ENCODE peak calls at places on chromosomes 16 and 17, in nine cellular contexts. One of them, this sample, is unnamed.
A peak's percentile ranks its signal among the peaks of the same experiment; 100 is the strongest.

GRCh38 chr16:57167951-57168350 is 17.9 kb downstream of the PSME3IP1 start:
- DNase-seq in fibroblast of pulmonary artery: peak; percentile 90
- DNase-seq in heart left ventricle: no peak
- DNase-seq in fibroblast of lung: peak; percentile 87
- DNase-seq in GM13977: peak; percentile 59
- DNase-seq in CD4-positive, alpha-beta T cell: no peak
- DNase-seq in suprapubic skin: no peak
- DNase-seq in fibroblast of mammary gland: peak; percentile 79
- DNase-seq in GM23338: peak; percentile 63
- DNase-seq in this sample: peak; percentile 77

GRCh38 chr17:40456396-40456951 is 13.2 kb downstream of the IGFBP4 start:
- DNase-seq in fibroblast of mammary gland: peak; percentile 55
- DNase-seq in fibroblast of lung: peak; percentile 50
- DNase-seq in fibroblast of pulmonary artery: no peak
- DNase-seq in suprapubic skin: no peak
- DNase-seq in CD4-positive, alpha-beta T cell: no peak
- DNase-seq in GM13977: no peak
- DNase-seq in GM23338: no peak
- DNase-seq in heart left ventricle: peak; percentile 69
- DNase-seq in this sample: no peak

GRCh38 chr17:6893382-6894205 is 62.1 kb upstream of the TEKT1 start:
- DNase-seq in heart left ventricle: peak; percentile 52
- DNase-seq in suprapubic skin: no peak
- DNase-seq in fibroblast of mammary gland: no peak
- DNase-seq in fibroblast of pulmonary artery: no peak
- DNase-seq in GM23338: peak; percentile 55
- DNase-seq in GM13977: no peak
- DNase-seq in CD4-positive, alpha-beta T cell: no peak
- DNase-seq in fibroblast of lung: no peak
- DNase-seq in this sample: no peak

GRCh38 chr16:88489163-88489721 is 36.2 kb downstream of the ZFPM1 start:
- DNase-seq in GM13977: no peak
- DNase-seq in suprapubic skin: no peak
- DNase-seq in CD4-positive, alpha-beta T cell: no peak
- DNase-seq in heart left ventricle: no peak
- DNase-seq in fibroblast of lung: no peak
- DNase-seq in fibroblast of pulmonary artery: no peak
- DNase-seq in fibroblast of mammary gland: no peak
- DNase-seq in GM23338: no peak
- DNase-seq in this sample: no peak

GRCh38 chr16:20850981-20851380 is 44.7 kb downstream of the REXO5 start:
- DNase-seq in fibroblast of lung: no peak
- DNase-seq in GM13977: no peak
- DNase-seq in heart left ventricle: no peak
- DNase-seq in CD4-positive, alpha-beta T cell: no peak
- DNase-seq in suprapubic skin: no peak
- DNase-seq in GM23338: no peak
- DNase-seq in fibroblast of mammary gland: peak; percentile 33
- DNase-seq in fibroblast of pulmonary artery: peak; percentile 32
- DNase-seq in this sample: no peak

GRCh38 chr16:48165961-48166578 is 10.3 kb upstream of the ABCC12 start:
- DNase-seq in suprapubic skin: no peak
- DNase-seq in heart left ventricle: no peak
- DNase-seq in CD4-positive, alpha-beta T cell: no peak
- DNase-seq in fibroblast of pulmonary artery: no peak
- DNase-seq in fibroblast of lung: peak; percentile 13
- DNase-seq in GM23338: no peak
- DNase-seq in GM13977: no peak
- DNase-seq in fibroblast of mammary gland: no peak
- DNase-seq in this sample: peak; percentile 34

GRCh38 chr17:22301353-22301745 is 609.0 kb downstream of the KCNJ18 start:
- DNase-seq in heart left ventricle: no peak
- DNase-seq in fibroblast of lung: no peak
- DNase-seq in CD4-positive, alpha-beta T cell: no peak
- DNase-seq in GM23338: no peak
- DNase-seq in suprapubic skin: no peak
- DNase-seq in fibroblast of pulmonary artery: no peak
- DNase-seq in fibroblast of mammary gland: no peak
- DNase-seq in GM13977: no peak
- DNase-seq in this sample: no peak

GRCh38 chr16:58492735-58493134 is 7.2 kb upstream of the NDRG4 start:
- DNase-seq in GM23338: peak; percentile 60
- DNase-seq in suprapubic skin: no peak
- DNase-seq in fibroblast of lung: no peak
- DNase-seq in fibroblast of pulmonary artery: no peak
- DNase-seq in fibroblast of mammary gland: no peak
- DNase-seq in CD4-positive, alpha-beta T cell: no peak
- DNase-seq in GM13977: no peak
- DNase-seq in heart left ventricle: no peak
- DNase-seq in this sample: no peak

GRCh38 chr16:15031596-15031995 is 24.3 kb downstream of the NTAN1 start:
- DNase-seq in suprapubic skin: peak; percentile 25
- DNase-seq in GM23338: no peak
- DNase-seq in fibroblast of lung: no peak
- DNase-seq in heart left ventricle: no peak
- DNase-seq in fibroblast of pulmonary artery: no peak
- DNase-seq in CD4-positive, alpha-beta T cell: no peak
- DNase-seq in fibroblast of mammary gland: no peak
- DNase-seq in GM13977: no peak
- DNase-seq in this sample: no peak

GRCh38 chr17:44375196-44376017 is 11.8 kb upstream of the FAM171A2 start:
- DNase-seq in CD4-positive, alpha-beta T cell: no peak
- DNase-seq in fibroblast of lung: no peak
- DNase-seq in fibroblast of mammary gland: no peak
- DNase-seq in suprapubic skin: no peak
- DNase-seq in heart left ventricle: no peak
- DNase-seq in GM23338: peak; percentile 60
- DNase-seq in fibroblast of pulmonary artery: no peak
- DNase-seq in GM13977: peak; percentile 40
- DNase-seq in this sample: no peak

GRCh38 chr16:80804061-80804450 is 342 bp downstream of the CDYL2 start:
- DNase-seq in fibroblast of mammary gland: peak; percentile 31
- DNase-seq in heart left ventricle: peak; percentile 74
- DNase-seq in fibroblast of lung: peak; percentile 67
- DNase-seq in fibroblast of pulmonary artery: peak; percentile 77
- DNase-seq in GM23338: peak; percentile 50
- DNase-seq in suprapubic skin: no peak
- DNase-seq in GM13977: no peak
- DNase-seq in CD4-positive, alpha-beta T cell: peak; percentile 36
- DNase-seq in this sample: no peak

GRCh38 chr17:82114872-82115271 is 16.8 kb upstream of the FASN start:
- DNase-seq in fibroblast of pulmonary artery: no peak
- DNase-seq in suprapubic skin: no peak
- DNase-seq in GM23338: no peak
- DNase-seq in CD4-positive, alpha-beta T cell: no peak
- DNase-seq in fibroblast of lung: no peak
- DNase-seq in GM13977: no peak
- DNase-seq in heart left ventricle: no peak
- DNase-seq in fibroblast of mammary gland: no peak
- DNase-seq in this sample: no peak

GRCh38 chr17:57927048-57927723 is 28.0 kb downstream of the CUEDC1 start:
- DNase-seq in fibroblast of mammary gland: peak; percentile 78
- DNase-seq in suprapubic skin: no peak
- DNase-seq in CD4-positive, alpha-beta T cell: no peak
- DNase-seq in GM23338: peak; percentile 60
- DNase-seq in fibroblast of lung: peak; percentile 88
- DNase-seq in GM13977: no peak
- DNase-seq in heart left ventricle: no peak
- DNase-seq in fibroblast of pulmonary artery: peak; percentile 65
- DNase-seq in this sample: no peak

GRCh38 chr17:13509561-13509960 is 92.2 kb downstream of the HS3ST3A1 start:
- DNase-seq in suprapubic skin: no peak
- DNase-seq in fibroblast of lung: peak; percentile 65
- DNase-seq in GM13977: no peak
- DNase-seq in GM23338: no peak
- DNase-seq in fibroblast of pulmonary artery: peak; percentile 58
- DNase-seq in fibroblast of mammary gland: no peak
- DNase-seq in CD4-positive, alpha-beta T cell: no peak
- DNase-seq in heart left ventricle: no peak
- DNase-seq in this sample: no peak

GRCh38 chr16:73232555-73233422 is 184.9 kb upstream of the ZFHX3 start:
- DNase-seq in fibroblast of pulmonary artery: peak; percentile 99
- DNase-seq in suprapubic skin: no peak
- DNase-seq in GM13977: no peak
- DNase-seq in GM23338: no peak
- DNase-seq in heart left ventricle: no peak
- DNase-seq in fibroblast of mammary gland: peak; percentile 94
- DNase-seq in CD4-positive, alpha-beta T cell: no peak
- DNase-seq in fibroblast of lung: peak; percentile 95
- DNase-seq in this sample: no peak

GRCh38 chr16:69397821-69398521 is 12.2 kb upstream of the TERF2 start:
- DNase-seq in fibroblast of lung: peak; percentile 82
- DNase-seq in suprapubic skin: no peak
- DNase-seq in GM23338: peak; percentile 83
- DNase-seq in fibroblast of mammary gland: peak; percentile 86
- DNase-seq in GM13977: no peak
- DNase-seq in heart left ventricle: no peak
- DNase-seq in CD4-positive, alpha-beta T cell: no peak
- DNase-seq in fibroblast of pulmonary artery: peak; percentile 86
- DNase-seq in this sample: peak; percentile 77

GRCh38 chr16:47916266-47916665 is 239.5 kb downstream of the ABCC12 start:
- DNase-seq in CD4-positive, alpha-beta T cell: no peak
- DNase-seq in GM13977: no peak
- DNase-seq in suprapubic skin: no peak
- DNase-seq in fibroblast of pulmonary artery: peak; percentile 9
- DNase-seq in heart left ventricle: no peak
- DNase-seq in fibroblast of mammary gland: no peak
- DNase-seq in GM23338: no peak
- DNase-seq in fibroblast of lung: peak; percentile 33
- DNase-seq in this sample: no peak

GRCh38 chr17:39791296-39791992 is 53.7 kb downstream of the GRB7 start:
- DNase-seq in fibroblast of pulmonary artery: no peak
- DNase-seq in GM13977: no peak
- DNase-seq in CD4-positive, alpha-beta T cell: peak; percentile 27
- DNase-seq in heart left ventricle: no peak
- DNase-seq in fibroblast of mammary gland: no peak
- DNase-seq in fibroblast of lung: no peak
- DNase-seq in GM23338: peak; percentile 26
- DNase-seq in suprapubic skin: no peak
- DNase-seq in this sample: no peak

GRCh38 chr17:36932383-36933173 is 4.7 kb upstream of the LHX1 start:
- DNase-seq in fibroblast of lung: no peak
- DNase-seq in fibroblast of mammary gland: no peak
- DNase-seq in suprapubic skin: no peak
- DNase-seq in fibroblast of pulmonary artery: no peak
- DNase-seq in CD4-positive, alpha-beta T cell: no peak
- DNase-seq in heart left ventricle: no peak
- DNase-seq in GM13977: peak; percentile 47
- DNase-seq in GM23338: no peak
- DNase-seq in this sample: no peak

GRCh38 chr16:35525979-35526590 is 2066.7 kb downstream of the TP53TG3F start:
- DNase-seq in GM23338: no peak
- DNase-seq in GM13977: no peak
- DNase-seq in suprapubic skin: no peak
- DNase-seq in fibroblast of lung: no peak
- DNase-seq in fibroblast of pulmonary artery: no peak
- DNase-seq in CD4-positive, alpha-beta T cell: no peak
- DNase-seq in heart left ventricle: no peak
- DNase-seq in fibroblast of mammary gland: no peak
- DNase-seq in this sample: no peak

GRCh38 chr17:46266656-46267544 is 28.0 kb upstream of the LRRC37A start:
- DNase-seq in CD4-positive, alpha-beta T cell: peak; percentile 74
- DNase-seq in fibroblast of lung: peak; percentile 87
- DNase-seq in suprapubic skin: peak; percentile 88
- DNase-seq in fibroblast of mammary gland: peak; percentile 74
- DNase-seq in heart left ventricle: peak; percentile 94
- DNase-seq in fibroblast of pulmonary artery: peak; percentile 85
- DNase-seq in GM13977: peak; percentile 97
- DNase-seq in GM23338: peak; percentile 95
- DNase-seq in this sample: peak; percentile 67
- TF ChIP-seq CTCF in CD4-positive, alpha-beta T cell: no peak
- TF ChIP-seq CTCF in fibroblast of lung: no peak
- TF ChIP-seq CTCF in suprapubic skin: no peak
- TF ChIP-seq CTCF in fibroblast of mammary gland: no peak
- TF ChIP-seq CTCF in heart left ventricle: peak; percentile 9
- TF ChIP-seq CTCF in fibroblast of pulmonary artery: no peak
- TF ChIP-seq CTCF in GM13977: no peak
- TF ChIP-seq CTCF in GM23338: no peak
- TF ChIP-seq CTCF in this sample: no peak

DNA sequence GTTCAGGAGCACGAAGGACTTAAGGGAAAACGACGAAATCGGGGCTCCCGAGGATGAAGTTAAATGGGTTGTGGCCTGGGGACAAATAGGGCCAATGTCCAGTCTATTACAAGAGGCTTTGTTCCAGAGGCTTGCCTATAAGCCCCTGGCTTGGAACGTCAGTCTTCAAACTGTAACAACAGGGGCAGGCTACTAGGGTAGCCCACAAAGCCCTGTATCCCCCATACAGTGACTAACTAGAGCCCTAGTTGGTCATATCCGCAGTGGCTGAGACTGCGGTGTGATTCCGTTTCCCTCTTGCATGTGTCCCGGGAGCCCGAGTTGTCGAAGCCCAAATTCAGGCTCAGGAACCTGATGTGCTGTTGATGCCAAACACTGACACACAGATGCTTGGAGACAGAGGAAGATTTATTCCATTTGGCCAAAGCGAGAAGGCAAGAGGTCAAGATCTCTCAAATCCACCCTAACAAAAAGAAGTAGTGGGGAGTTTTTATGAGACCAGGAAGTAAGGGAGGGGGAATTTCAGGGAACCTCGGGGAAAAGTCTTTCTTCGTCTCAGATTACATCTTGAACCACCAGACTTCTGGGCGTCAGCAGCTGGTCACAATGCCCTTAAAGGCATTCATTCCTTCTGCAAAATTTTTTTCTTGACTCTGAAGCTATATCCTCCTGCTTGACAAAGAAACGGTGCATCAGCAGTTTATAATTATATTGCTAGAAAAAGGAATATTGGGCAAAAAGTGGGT is 760 bp downstream of the SLFN5 start:
- DNase-seq in CD4-positive, alpha-beta T cell: peak; percentile 27
- DNase-seq in heart left ventricle: peak; percentile 64
- DNase-seq in fibroblast of pulmonary artery: peak; percentile 65
- DNase-seq in fibroblast of mammary gland: peak; percentile 84
- DNase-seq in GM13977: peak; percentile 41
- DNase-seq in GM23338: peak; percentile 54
- DNase-seq in suprapubic skin: peak; percentile 80
- DNase-seq in fibroblast of lung: peak; percentile 80
- DNase-seq in this sample: peak; percentile 70
- TF ChIP-seq CTCF in CD4-positive, alpha-beta T cell: no peak
- TF ChIP-seq CTCF in heart left ventricle: no peak
- TF ChIP-seq CTCF in fibroblast of pulmonary artery: no peak
- TF ChIP-seq CTCF in fibroblast of mammary gland: no peak
- TF ChIP-seq CTCF in GM13977: no peak
- TF ChIP-seq CTCF in GM23338: no peak
- TF ChIP-seq CTCF in suprapubic skin: no peak
- TF ChIP-seq CTCF in fibroblast of lung: no peak
- TF ChIP-seq CTCF in this sample: no peak

GRCh38 chr16:79167893-79168292 is 432.6 kb downstream of the MAF start:
- DNase-seq in CD4-positive, alpha-beta T cell: no peak
- DNase-seq in fibroblast of mammary gland: no peak
- DNase-seq in heart left ventricle: no peak
- DNase-seq in GM23338: no peak
- DNase-seq in GM13977: no peak
- DNase-seq in suprapubic skin: no peak
- DNase-seq in fibroblast of lung: no peak
- DNase-seq in fibroblast of pulmonary artery: no peak
- DNase-seq in this sample: no peak
- TF ChIP-seq CTCF in CD4-positive, alpha-beta T cell: no peak
- TF ChIP-seq CTCF in fibroblast of mammary gland: no peak
- TF ChIP-seq CTCF in heart left ventricle: no peak
- TF ChIP-seq CTCF in GM23338: no peak
- TF ChIP-seq CTCF in GM13977: no peak
- TF ChIP-seq CTCF in suprapubic skin: no peak
- TF ChIP-seq CTCF in fibroblast of lung: no peak
- TF ChIP-seq CTCF in fibroblast of pulmonary artery: no peak
- TF ChIP-seq CTCF in this sample: no peak

GRCh38 chr16:84593825-84594724 is 23.8 kb downstream of the COTL1 start:
- DNase-seq in GM23338: peak; percentile 64
- DNase-seq in CD4-positive, alpha-beta T cell: peak; percentile 79
- DNase-seq in fibroblast of mammary gland: peak; percentile 45
- DNase-seq in GM13977: peak; percentile 84
- DNase-seq in heart left ventricle: peak; percentile 77
- DNase-seq in fibroblast of lung: peak; percentile 50
- DNase-seq in suprapubic skin: no peak
- DNase-seq in fibroblast of pulmonary artery: peak; percentile 71
- DNase-seq in this sample: no peak
- TF ChIP-seq CTCF in GM23338: no peak
- TF ChIP-seq CTCF in CD4-positive, alpha-beta T cell: no peak
- TF ChIP-seq CTCF in fibroblast of mammary gland: no peak
- TF ChIP-seq CTCF in GM13977: no peak
- TF ChIP-seq CTCF in heart left ventricle: no peak
- TF ChIP-seq CTCF in fibroblast of lung: no peak
- TF ChIP-seq CTCF in suprapubic skin: no peak
- TF ChIP-seq CTCF in fibroblast of pulmonary artery: no peak
- TF ChIP-seq CTCF in this sample: no peak